ENCODE peak calls at places on chromosomes 13 and 19, in four cellular contexts. N is tibial artery, I is HCT116, A is keratinocyte. P is an unnamed sample.
A peak's percentile ranks its signal among the peaks of the same experiment; 100 is the strongest.

GRCh38 chr13:43441916-43442315 is 344.9 kb downstream of the ENOX1 start:
- DNase-seq in A (no peak), I (no peak), N (no peak), P (no peak)

GRCh38 chr13:100517706-100518105 is 70.9 kb downstream of the GGACT start:
- DNase-seq in N (no peak), A (no peak), I (no peak), P (no peak)

GRCh38 chr13:59809564-59809963 is 354.2 kb downstream of the DIAPH3 start:
- DNase-seq in N (no peak), I (no peak), A (no peak), P (no peak)

GRCh38 chr19:15869109-15869555 is 28.7 kb downstream of the CYP4F2 start:
- DNase-seq in A (peak; percentile 13), I (peak; percentile 71), N (peak; percentile 24), P (no peak)

GRCh38 chr19:19626516-19627441 is 1.2 kb downstream of the LPAR2 start:
- DNase-seq in I (no peak), A (no peak), N (no peak), P (no peak)

GRCh38 chr13:112879283-112879833 is 89.7 kb upstream of the MCF2L start:
- DNase-seq in I (no peak), N (peak; percentile 17), A (no peak), P (no peak)

GRCh38 chr13:23767806-23768205 is 121.4 kb downstream of the MIPEP start:
- DNase-seq in A (no peak), N (no peak), I (no peak), P (no peak)

GRCh38 chr19:10503002-10503789 is at the start of gene KEAP1:
- DNase-seq in N (peak; percentile 41), I (no peak), A (no peak), P (no peak)

GRCh38 chr13:50844181-50844875 is 836 bp upstream of the DLEU7 start:
- DNase-seq in A (no peak), N (no peak), I (no peak), P (no peak)

GRCh38 chr19:46366620-46367277 is 19.9 kb downstream of the PPP5C start:
- DNase-seq in A (no peak), N (no peak), I (no peak), P (no peak)

GRCh38 chr13:34721631-34722144 is 220.4 kb upstream of the NBEA start:
- DNase-seq in N (no peak), I (no peak), A (no peak), P (no peak)

GRCh38 chr19:6038634-6039405 is 60.9 kb upstream of the RANBP3 start:
- DNase-seq in A (no peak), I (no peak), N (no peak), P (no peak)

GRCh38 chr13:59356607-59357006 is 807.1 kb downstream of the DIAPH3 start:
- DNase-seq in N (peak; percentile 33), A (no peak), I (no peak), P (no peak)

GRCh38 chr13:29556742-29557141 is 38.7 kb downstream of the SLC7A1 start:
- DNase-seq in I (no peak), N (no peak), A (no peak), P (no peak)

GRCh38 chr19:40719414-40719894 is 2.5 kb downstream of the ITPKC start:
- DNase-seq in A (no peak), N (no peak), I (no peak), P (no peak)
- H3K4me3 ChIP-seq in A (peak overlapping the region; percentile 90), N (peak overlapping the region; percentile 78), I (peak overlapping the region; percentile 84), P (peak overlapping the region; percentile 61)

GRCh38 chr13:41956272-41956671 is 4.6 kb downstream of the VWA8 start:
- DNase-seq in A (no peak), N (no peak), I (no peak), P (no peak)
- TF ChIP-seq CTCF in A (no peak), N (no peak), I (no peak), P (no peak)

GRCh38 chr19:50310759-50311465 is 18.3 kb downstream of the KCNC3 start:
- DNase-seq in I (no peak), A (no peak), N (no peak), P (no peak)

GRCh38 chr19:50314724-50315700 is 14.2 kb downstream of the KCNC3 start:
- DNase-seq in A (no peak), I (no peak), N (no peak), P (no peak)

GRCh38 chr19:50313812-50314536 is 15.2 kb downstream of the KCNC3 start:
- DNase-seq in I (no peak), A (no peak), N (no peak), P (no peak)

GRCh38 chr19:50311723-50312635 is 17.2 kb downstream of the KCNC3 start:
- DNase-seq in I (no peak), N (no peak), A (no peak), P (no peak)

DNA sequence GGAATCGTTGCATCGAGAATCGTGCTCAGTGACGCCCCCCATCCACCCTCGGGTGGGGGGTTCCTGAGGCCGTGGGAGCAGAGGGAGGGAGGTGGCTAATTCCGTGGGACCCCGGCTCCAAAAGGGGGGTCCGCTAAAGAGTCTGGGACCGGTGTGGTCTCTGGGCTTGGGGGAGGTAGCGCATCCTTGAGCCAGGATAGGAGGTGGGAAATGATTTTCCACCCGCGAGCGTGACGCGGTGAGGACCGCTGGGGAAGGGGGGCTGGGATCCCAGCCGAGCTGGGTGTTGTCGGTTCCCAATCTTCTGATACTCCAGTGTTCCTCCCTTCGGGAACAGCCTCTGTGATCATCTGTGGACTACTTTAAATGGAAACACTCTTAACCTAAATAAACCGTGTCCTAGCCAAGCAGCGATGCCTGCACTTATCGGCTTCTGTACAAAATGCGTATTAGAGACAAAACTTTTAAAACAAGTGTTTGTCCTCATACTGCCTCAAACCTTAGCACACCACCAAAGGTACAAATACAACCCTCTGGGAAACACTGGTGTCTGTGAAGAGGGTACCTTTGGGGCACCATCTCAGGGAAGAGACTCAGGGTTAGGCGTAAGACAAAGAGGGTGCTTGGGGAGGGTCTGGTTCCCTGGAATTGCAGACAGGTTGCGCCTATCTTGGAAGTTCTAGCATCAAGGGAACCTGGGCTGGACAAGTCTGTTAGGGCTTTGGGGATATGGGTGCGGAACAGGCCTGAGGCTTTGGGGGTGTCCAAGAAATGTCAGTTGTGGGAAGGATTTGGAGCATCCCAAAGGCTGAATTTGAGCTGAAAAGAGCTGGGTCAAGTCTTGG is 16.0 kb downstream of the KCNC3 start:
- DNase-seq in N (no peak), I (no peak), A (no peak), P (no peak)
- H3K4me3 ChIP-seq in N (no peak overlapping the region), I (no peak overlapping the region), A (no peak overlapping the region), P (no peak overlapping the region)

DNA sequence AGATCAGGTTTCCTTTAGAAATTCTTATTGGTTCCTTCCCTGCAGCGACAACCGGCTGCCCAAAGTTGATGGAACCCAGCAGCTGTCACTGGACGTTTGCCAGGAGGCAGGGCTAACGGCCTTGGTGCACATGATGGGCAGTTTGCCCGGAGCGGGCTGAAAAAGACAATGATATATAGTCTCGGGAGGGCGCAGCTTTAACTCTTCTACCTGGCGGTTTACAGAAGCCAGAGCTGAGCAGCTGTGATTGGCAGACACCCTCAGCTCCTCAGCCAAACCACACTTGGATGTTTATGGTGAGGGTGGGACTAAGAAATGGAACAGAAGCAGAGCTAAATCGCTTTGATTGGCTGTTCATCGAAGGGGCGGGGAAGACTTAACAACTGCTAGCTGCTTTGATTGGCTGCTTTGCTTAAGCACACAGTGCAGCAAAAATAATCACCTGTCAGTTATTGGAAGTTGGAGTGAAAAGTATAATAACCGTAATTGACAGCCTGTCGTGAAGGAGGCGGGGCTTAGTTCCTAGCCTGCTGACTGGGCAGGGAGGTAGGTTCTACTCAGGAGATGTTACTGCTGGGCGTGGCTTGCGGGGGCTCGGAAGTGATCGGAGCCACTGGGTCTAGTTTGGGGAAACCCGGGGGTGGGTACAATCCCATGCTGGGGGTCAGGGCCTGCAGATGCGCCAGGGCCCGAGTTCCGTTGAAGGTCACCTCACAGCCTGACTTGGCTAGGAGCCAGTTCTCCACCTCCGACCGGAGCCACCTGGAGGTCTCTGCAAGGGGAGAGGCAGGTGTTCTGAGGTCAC is 7.5 kb downstream of the EMP3 start:
- DNase-seq in N (peak; percentile 87), A (peak; percentile 99), I (peak; percentile 100), P (peak; percentile 99)
- TF ChIP-seq CTCF in N (no peak), A (no peak), I (no peak), P (no peak)

GRCh38 chr19:51970718-51971117 is 15.9 kb downstream of the ZNF350 start:
- DNase-seq in N (no peak), A (no peak), I (no peak), P (no peak)
- H3K4me3 ChIP-seq in N (no peak overlapping the region), A (no peak overlapping the region), I (no peak overlapping the region), P (no peak overlapping the region)

DNA sequence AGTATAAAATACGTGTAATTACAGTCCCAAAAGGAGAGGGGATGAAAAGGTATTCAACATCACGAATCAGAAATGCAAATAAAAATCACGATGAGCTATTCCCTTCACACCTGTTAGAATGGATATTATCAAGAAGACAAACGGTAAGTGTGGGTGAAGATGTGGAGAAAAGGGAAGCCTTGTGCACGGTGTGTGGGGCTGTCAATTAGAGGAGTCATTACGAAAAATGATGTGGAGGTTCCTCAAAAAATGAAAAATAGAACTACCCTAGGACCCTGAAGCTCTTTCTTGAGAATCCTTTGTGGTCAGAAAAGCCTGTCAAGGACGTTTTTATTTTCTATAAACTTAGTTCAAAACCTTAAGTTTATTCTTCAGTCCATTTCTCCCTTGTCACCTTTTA is 19.4 kb downstream of the NLRP11 start:
- DNase-seq in A (no peak), N (no peak), I (no peak), P (no peak)
- TF ChIP-seq CTCF in A (no peak), N (no peak), I (no peak), P (no peak)

GRCh38 chr13:27919299-27919933 is 384 bp upstream of the PDX1 start:
- DNase-seq in N (no peak), I (peak; percentile 45), A (no peak), P (no peak)

GRCh38 chr13:27915301-27916207 is 4.2 kb upstream of the PDX1 start:
- DNase-seq in N (no peak), A (no peak), I (no peak), P (no peak)

GRCh38 chr13:27918918-27919255 is 913 bp upstream of the PDX1 start:
- DNase-seq in I (no peak), N (no peak), A (no peak), P (no peak)

GRCh38 chr13:27918041-27918917 is 1.5 kb upstream of the PDX1 start:
- DNase-seq in I (no peak), A (no peak), N (no peak), P (no peak)

DNA sequence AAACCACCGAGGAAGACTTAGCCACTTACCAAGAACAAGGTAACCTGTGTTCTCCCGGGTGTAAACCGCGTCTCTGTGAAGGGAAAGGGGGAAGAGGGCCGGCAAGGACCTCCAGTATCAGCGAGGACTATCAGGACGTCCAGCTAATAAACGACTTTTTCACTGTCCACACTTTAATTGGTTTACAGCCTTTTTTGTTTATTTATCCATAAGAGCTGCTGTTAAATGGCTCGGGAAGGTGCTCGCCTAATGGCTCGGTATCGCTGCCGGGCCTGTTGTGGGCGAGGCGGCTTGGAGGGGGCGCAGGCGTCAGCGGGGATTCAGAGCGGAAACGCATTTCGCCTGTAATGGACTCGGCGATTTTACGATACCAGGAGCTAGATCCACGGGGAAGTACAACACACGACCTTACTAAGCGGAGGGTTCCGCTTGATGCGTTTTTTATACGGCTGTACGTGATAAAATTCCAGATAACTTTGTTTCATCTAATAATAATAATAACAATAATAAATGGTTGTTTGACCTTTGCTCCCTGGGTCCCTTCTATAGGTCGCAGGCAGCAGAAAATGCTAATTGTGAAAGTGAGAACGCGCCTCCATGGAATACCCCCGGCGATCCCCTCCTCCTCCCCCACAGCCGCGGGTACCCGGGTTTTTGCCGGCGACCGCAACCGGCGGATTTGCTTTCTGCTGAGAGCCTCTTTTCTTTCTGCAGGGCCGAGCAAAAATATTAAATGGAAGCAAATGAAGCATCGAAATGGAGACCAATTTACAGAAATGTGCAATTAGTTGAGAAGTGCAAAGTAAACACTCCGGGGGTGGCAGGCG is 2.5 kb upstream of the PDX1 start:
- DNase-seq in I (no peak), A (no peak), N (no peak), P (no peak)
- H3K4me3 ChIP-seq in I (no peak overlapping the region), A (no peak overlapping the region), N (no peak overlapping the region), P (no peak overlapping the region)